ENCODE peak calls at places on chromosomes 2 and 18, in ten cellular contexts. Q is IMR-90, Y is GM23248, P is sigmoid colon, Z is psoas muscle, T is aorta, W is left ventricle myocardium inferior, F is cardiac muscle cell, A is PC-3, E is H9. M is an unnamed sample.
A peak's percentile ranks its signal among the peaks of the same experiment; 100 is the strongest.

GRCh38 chr2:203396667-203397066 is 68.5 kb downstream of the ABI2 start:
- DNase-seq in A (no peak), T (no peak), P (no peak), E (peak; percentile 91), Y (no peak), F (peak; percentile 7), Q (no peak), W (no peak), Z (no peak), M (no peak)

GRCh38 chr2:100524331-100524730 is 38.5 kb upstream of the PDCL3 start:
- DNase-seq in P (no peak), E (no peak), F (no peak), W (no peak), Q (peak; percentile 58), A (peak; percentile 7), Z (no peak), Y (peak; percentile 20), T (no peak), M (no peak)

GRCh38 chr2:232441147-232441651 is 14.8 kb upstream of the ALPI start:
- DNase-seq in Z (no peak), P (no peak), T (no peak), Y (no peak), E (peak; percentile 20), Q (no peak), F (no peak), W (no peak), A (no peak), M (no peak)

GRCh38 chr2:85537600-85538506 is 1.1 kb upstream of the MAT2A start:
- DNase-seq in A (peak; percentile 31), P (peak; percentile 84), E (peak; percentile 65), Q (no peak), F (peak; percentile 74), T (peak; percentile 83), Z (peak; percentile 52), Y (peak; percentile 62), W (peak; percentile 58), M (peak; percentile 22)

GRCh38 chr18:58947136-58947732 is 82.6 kb downstream of the ZNF532 start:
- DNase-seq in Y (peak; percentile 13), Q (no peak), Z (no peak), E (no peak), T (no peak), A (no peak), F (no peak), W (no peak), P (no peak), M (no peak)

GRCh38 chr2:191478754-191479679 is 198.9 kb upstream of the NABP1 start:
- DNase-seq in E (no peak), F (peak; percentile 73), Z (no peak), Q (peak; percentile 39), W (peak; percentile 51), A (no peak), Y (peak; percentile 75), T (no peak), P (peak; percentile 74), M (no peak)

GRCh38 chr2:172375247-172375646 is 52.1 kb upstream of the ITGA6 start:
- DNase-seq in E (no peak), P (no peak), W (no peak), T (no peak), Q (no peak), F (no peak), Y (no peak), Z (no peak), A (no peak), M (no peak)

GRCh38 chr2:239318790-239319189 is 82.0 kb downstream of the HDAC4 start:
- DNase-seq in A (no peak), W (no peak), T (no peak), Y (peak; percentile 55), E (peak; percentile 15), Q (peak; percentile 20), Z (no peak), F (no peak), P (peak; percentile 81), M (no peak)

GRCh38 chr2:207131634-207132418 is 33.9 kb downstream of the KLF7 start:
- DNase-seq in E (no peak), W (no peak), Y (peak; percentile 42), Z (no peak), A (no peak), F (no peak), P (no peak), T (no peak), Q (no peak), M (no peak)

GRCh38 chr2:207130958-207131521 is 34.7 kb downstream of the KLF7 start:
- DNase-seq in T (no peak), Y (no peak), A (no peak), P (no peak), E (no peak), Q (no peak), F (no peak), W (no peak), Z (no peak), M (no peak)

GRCh38 chr2:207135340-207135739 is 30.4 kb downstream of the KLF7 start:
- DNase-seq in W (no peak), P (no peak), A (peak; percentile 76), E (no peak), Y (peak; percentile 66), Q (peak; percentile 56), Z (no peak), F (no peak), T (no peak), M (peak; percentile 53)

GRCh38 chr2:207133862-207134519 is 31.8 kb downstream of the KLF7 start:
- DNase-seq in Z (peak; percentile 63), E (no peak), W (peak; percentile 79), Q (peak; percentile 89), T (peak; percentile 88), A (peak; percentile 84), F (no peak), P (peak; percentile 93), Y (peak; percentile 78), M (no peak)

DNA sequence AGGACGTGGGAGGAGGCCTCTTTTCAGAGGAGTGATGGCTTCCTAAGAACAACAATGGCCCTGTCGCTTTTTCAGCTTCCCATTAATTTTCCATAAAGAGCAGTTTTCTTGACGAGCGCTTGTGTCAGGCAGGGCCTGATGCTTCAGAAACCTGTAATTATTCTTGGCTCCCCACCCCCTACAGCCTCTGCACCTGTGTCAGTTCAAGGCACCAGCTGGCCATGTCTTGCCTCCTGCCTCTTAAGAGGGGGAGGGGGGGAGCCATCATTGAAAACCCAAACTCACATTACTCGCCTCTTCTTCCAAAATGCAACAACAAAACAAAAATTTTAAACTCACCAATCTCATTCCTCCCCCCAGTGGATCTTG is 32.3 kb downstream of the KLF7 start:
- DNase-seq in E (no peak), Z (no peak), Y (peak; percentile 34), A (no peak), P (no peak), W (no peak), F (no peak), T (no peak), Q (no peak), M (no peak)
- H3K4me1 ChIP-seq in E (peaks cover 6% of the 10 kb centered on the region), Z (peaks cover 28% of the 10 kb centered on the region), Y (peaks cover 92% of the 10 kb centered on the region), A (peaks cover 34% of the 10 kb centered on the region), P (peaks cover 89% of the 10 kb centered on the region), W (peaks cover 94% of the 10 kb centered on the region), F (peaks cover 14% of the 10 kb centered on the region), T (peaks cover 39% of the 10 kb centered on the region), Q (peaks cover 42% of the 10 kb centered on the region), M (peaks cover 39% of the 10 kb centered on the region)

GRCh38 chr2:222302178-222303018 is 3.6 kb upstream of the PAX3 start:
- DNase-seq in E (no peak), Q (no peak), Y (no peak), A (no peak), T (no peak), F (no peak), P (no peak), Z (no peak), W (no peak), M (no peak)

GRCh38 chr2:222298311-222299150 is at the start of gene PAX3:
- DNase-seq in A (no peak), Y (no peak), P (no peak), Q (no peak), F (peak; percentile 61), T (no peak), E (peak; percentile 86), Z (peak; percentile 64), W (no peak), M (no peak)

GRCh38 chr2:222301296-222301997 is 2.6 kb upstream of the PAX3 start:
- DNase-seq in P (no peak), E (no peak), A (no peak), T (no peak), Q (no peak), Z (no peak), W (no peak), Y (no peak), F (no peak), M (no peak)

GRCh38 chr2:222299926-222300724 is 1.3 kb upstream of the PAX3 start:
- DNase-seq in A (no peak), F (no peak), W (no peak), Y (no peak), P (no peak), Z (peak; percentile 19), Q (no peak), E (no peak), T (no peak), M (no peak)

DNA sequence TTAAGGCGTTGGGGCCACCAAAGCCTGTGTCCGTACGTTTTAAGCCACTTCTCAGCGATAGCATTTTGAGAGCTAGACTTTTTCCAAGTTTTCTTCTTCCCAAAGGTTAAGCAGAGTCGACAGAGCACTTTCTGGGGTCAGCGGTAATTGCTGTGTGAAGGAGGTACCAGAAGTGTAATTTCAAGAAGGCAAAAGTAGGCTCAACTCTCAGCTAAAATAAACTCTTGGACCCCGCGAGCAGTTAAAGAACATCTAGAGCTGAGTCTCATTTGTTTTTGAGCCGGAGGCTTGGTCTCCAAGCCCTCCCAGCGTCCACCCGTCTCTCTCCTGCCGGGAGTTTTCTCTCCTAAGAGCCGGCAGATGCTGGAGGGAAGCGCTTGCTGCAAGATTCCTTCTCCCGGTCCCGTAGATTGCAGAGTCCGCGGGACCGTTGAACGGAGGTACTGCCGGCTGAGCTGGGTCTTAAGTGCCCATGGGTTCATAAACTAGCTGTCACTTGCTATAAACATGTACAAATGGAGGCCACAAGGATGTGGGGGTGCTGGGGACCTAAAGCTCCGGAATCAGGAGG is 2.0 kb upstream of the PAX3 start:
- DNase-seq in Z (no peak), W (no peak), E (no peak), P (no peak), F (peak; percentile 52), T (no peak), A (no peak), Q (no peak), Y (no peak), M (no peak)
- H3K9me3 ChIP-seq in Z (no peaks in the 10 kb centered on the region), W (no peaks in the 10 kb centered on the region), E (no peaks in the 10 kb centered on the region), P (no peaks in the 10 kb centered on the region), F (no peaks in the 10 kb centered on the region), T (peaks cover 2% of the 10 kb centered on the region), A (no peaks in the 10 kb centered on the region), Q (peaks cover 25% of the 10 kb centered on the region), Y (no peaks in the 10 kb centered on the region), M (no peaks in the 10 kb centered on the region)

DNA sequence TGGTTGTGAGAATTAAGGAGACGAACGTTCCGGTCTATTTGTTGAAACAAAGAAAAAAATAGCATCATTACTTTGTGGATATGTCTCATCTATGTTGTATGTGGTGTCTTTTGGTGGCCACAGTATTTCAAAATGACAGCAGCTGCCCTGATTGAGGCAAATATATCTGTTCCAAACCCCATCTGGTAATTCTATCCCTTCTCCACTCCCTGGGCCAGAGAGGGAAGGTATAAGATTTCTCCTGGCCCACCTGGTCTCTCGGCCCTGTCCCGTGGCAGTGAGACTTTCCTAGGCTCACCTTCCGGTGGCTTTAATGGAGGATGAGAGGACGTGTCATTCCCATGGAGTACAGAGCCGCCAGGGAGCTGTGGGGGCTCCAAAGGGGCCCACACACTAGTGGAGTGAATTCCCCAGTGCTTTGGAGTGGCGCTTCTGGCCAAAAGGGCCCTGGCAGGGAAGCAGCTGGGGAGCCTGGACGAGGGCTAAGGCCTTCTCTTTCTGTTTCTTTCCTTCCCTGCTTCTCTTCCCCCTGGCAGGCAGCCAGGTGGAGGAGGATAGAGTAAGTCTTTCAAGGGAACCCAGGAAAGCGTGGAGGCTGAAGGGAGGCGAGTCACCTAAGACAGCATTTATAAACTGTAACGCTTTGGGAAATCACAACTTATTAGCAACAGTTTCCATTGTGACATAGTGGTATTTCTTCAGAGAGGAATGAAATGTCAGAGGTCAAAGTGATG is 5.6 kb downstream of the FOSL2 start:
- DNase-seq in Z (peak; percentile 69), E (no peak), Y (peak; percentile 75), F (no peak), T (peak; percentile 84), Q (peak; percentile 74), P (peak; percentile 86), A (no peak), W (no peak), M (no peak)
- H3K4me1 ChIP-seq in Z (peaks cover 58% of the 10 kb centered on the region), E (no peaks in the 10 kb centered on the region), Y (peaks cover 57% of the 10 kb centered on the region), F (peaks cover 7% of the 10 kb centered on the region), T (peaks cover 2% of the 10 kb centered on the region), Q (peaks cover 43% of the 10 kb centered on the region), P (peaks cover 65% of the 10 kb centered on the region), A (peaks cover 24% of the 10 kb centered on the region), W (peaks cover 96% of the 10 kb centered on the region), M (peaks cover 45% of the 10 kb centered on the region)

GRCh38 chr2:2734308-2734707 is 403.2 kb upstream of the MYT1L start:
- DNase-seq in Q (no peak), E (no peak), Y (no peak), T (peak; percentile 31), Z (no peak), W (no peak), A (no peak), P (no peak), F (no peak), M (no peak)
- H3K9me3 ChIP-seq in Q (peaks cover 44% of the 10 kb centered on the region), E (no peaks in the 10 kb centered on the region), Y (no peaks in the 10 kb centered on the region), T (no peaks in the 10 kb centered on the region), Z (no peaks in the 10 kb centered on the region), W (no peaks in the 10 kb centered on the region), A (no peaks in the 10 kb centered on the region), P (no peaks in the 10 kb centered on the region), F (no peaks in the 10 kb centered on the region), M (no peaks in the 10 kb centered on the region)

M was measured in CD4-positive, alpha-beta memory T cell.